ENCODE peak calls at places on chromosome 11, in eight cellular contexts. F, W, P, A, D, G, O and B are unnamed samples.

GRCh38 chr11:1796297-1797011 is 32.7 kb upstream of the CTSD start:
- DNase-seq in F (no peak), W (no peak), P (no peak), A (no peak), D (no peak), G (no peak), O (peak), B (no peak)

GRCh38 chr11:130323452-130324448 is 9.0 kb upstream of the ZBTB44 start:
- DNase-seq in F (no peak), W (no peak), P (no peak), A (no peak), D (no peak), G (no peak), O (no peak), B (peak)

GRCh38 chr11:65851083-65851579 is 6.8 kb downstream of the CFL1 start:
- DNase-seq in F (no peak), W (no peak), P (no peak), A (peak), D (peak), G (peak), O (no peak), B (peak)

GRCh38 chr11:64059339-64060176 is 23.8 kb downstream of the FLRT1 start:
- DNase-seq in F (no peak), W (no peak), P (no peak), A (no peak), D (no peak), G (no peak), O (no peak), B (no peak)

GRCh38 chr11:118609380-118610219 is 2.2 kb downstream of the PHLDB1 start:
- DNase-seq in F (no peak), W (no peak), P (no peak), A (no peak), D (no peak), G (no peak), O (no peak), B (no peak)

GRCh38 chr11:132559371-132560036 is 972.8 kb downstream of the OPCML start:
- DNase-seq in F (peak), W (no peak), P (no peak), A (no peak), D (no peak), G (no peak), O (no peak), B (no peak)

GRCh38 chr11:26916805-26917204 is 77.1 kb upstream of the FIBIN start:
- DNase-seq in F (no peak), W (no peak), P (no peak), A (no peak), D (no peak), G (no peak), O (no peak), B (no peak)

GRCh38 chr11:15176646-15177163 is 62.0 kb downstream of the INSC start:
- DNase-seq in F (no peak), W (no peak), P (no peak), A (no peak), D (no peak), G (no peak), O (no peak), B (no peak)

GRCh38 chr11:130218501-130218900 is 58.9 kb downstream of the ST14 start:
- DNase-seq in F (no peak), W (no peak), P (no peak), A (no peak), D (no peak), G (no peak), O (peak), B (no peak)

GRCh38 chr11:66978229-66978628 is 3.1 kb downstream of the C11orf86 start:
- DNase-seq in F (no peak), W (no peak), P (no peak), A (no peak), D (no peak), G (no peak), O (no peak), B (no peak)

GRCh38 chr11:30879322-30880020 is 293.3 kb upstream of the MPPED2 start:
- DNase-seq in F (no peak), W (no peak), P (peak), A (no peak), D (no peak), G (no peak), O (no peak), B (no peak)

GRCh38 chr11:96074551-96075309 is 150.8 kb upstream of the MTMR2 start:
- DNase-seq in F (no peak), W (no peak), P (no peak), A (peak), D (no peak), G (no peak), O (no peak), B (no peak)